ENCODE peak calls at places on chromosomes 4 and X, in four cellular contexts. One of them, this sample, is unnamed. For H3K4me1, the result is how much of the 10 kb centered on the place peaks cover.

GRCh38 chr4:91746551-91746950 is 557.2 kb upstream of the GRID2 start:
- DNase-seq in transverse colon: no peak
- DNase-seq in stomach: no peak
- DNase-seq in A549: no peak
- DNase-seq in this sample: no peak

GRCh38 chrX:17787557-17787956 is 50.3 kb downstream of the SCML1 start:
- DNase-seq in transverse colon: no peak
- DNase-seq in stomach: no peak
- DNase-seq in A549: no peak
- DNase-seq in this sample: no peak

GRCh38 chrX:55142206-55142918 is 53.5 kb downstream of the PAGE2 start:
- DNase-seq in transverse colon: peak
- DNase-seq in stomach: no peak
- DNase-seq in A549: peak
- DNase-seq in this sample: no peak

GRCh38 chr4:115851918-115852766 is 738.7 kb upstream of the NDST4 start:
- DNase-seq in transverse colon: peak
- DNase-seq in stomach: peak
- DNase-seq in A549: peak
- DNase-seq in this sample: no peak

GRCh38 chr4:9944431-9945425 is 76.6 kb downstream of the SLC2A9 start:
- DNase-seq in transverse colon: no peak
- DNase-seq in stomach: no peak
- DNase-seq in A549: no peak
- DNase-seq in this sample: no peak

GRCh38 chr4:8355306-8355705 is 85.2 kb downstream of the ACOX3 start:
- DNase-seq in transverse colon: no peak
- DNase-seq in stomach: no peak
- DNase-seq in A549: no peak
- DNase-seq in this sample: no peak

GRCh38 chrX:37330642-37331041 is 18.5 kb upstream of the PRRG1 start:
- DNase-seq in transverse colon: no peak
- DNase-seq in stomach: no peak
- DNase-seq in A549: no peak
- DNase-seq in this sample: no peak

GRCh38 chr4:87819281-87819919 is 13.4 kb upstream of the MEPE start:
- DNase-seq in transverse colon: no peak
- DNase-seq in stomach: no peak
- DNase-seq in A549: peak
- DNase-seq in this sample: no peak

GRCh38 chr4:123649644-123650356 is 253.2 kb downstream of the SPRY1 start:
- DNase-seq in transverse colon: peak
- DNase-seq in stomach: peak
- DNase-seq in A549: peak
- DNase-seq in this sample: peak

GRCh38 chr4:99723555-99724450 is 66.2 kb upstream of the C4orf54 start:
- DNase-seq in transverse colon: peak
- DNase-seq in stomach: peak
- DNase-seq in A549: peak
- DNase-seq in this sample: peak

GRCh38 chr4:10460313-10461047 is 3.3 kb upstream of the ZNF518B start:
- DNase-seq in transverse colon: no peak
- DNase-seq in stomach: no peak
- DNase-seq in A549: no peak
- DNase-seq in this sample: no peak

GRCh38 chr4:112109455-112110425 is 35.5 kb upstream of the FAM241A start:
- DNase-seq in transverse colon: no peak
- DNase-seq in stomach: no peak
- DNase-seq in A549: peak
- DNase-seq in this sample: no peak

GRCh38 chr4:41725254-41725653 is 23.3 kb downstream of the PHOX2B start:
- DNase-seq in transverse colon: no peak
- DNase-seq in stomach: no peak
- DNase-seq in A549: no peak
- DNase-seq in this sample: no peak
- TF ChIP-seq CTCF in transverse colon: no peak
- TF ChIP-seq CTCF in stomach: no peak
- TF ChIP-seq CTCF in A549: peak
- TF ChIP-seq CTCF in this sample: no peak

GRCh38 chr4:76200771-76201224 is 12.8 kb downstream of the SCARB2 start:
- DNase-seq in transverse colon: peak
- DNase-seq in stomach: no peak
- DNase-seq in A549: no peak
- DNase-seq in this sample: peak

GRCh38 chr4:76198411-76199237 is 15.0 kb downstream of the SCARB2 start:
- DNase-seq in transverse colon: peak
- DNase-seq in stomach: peak
- DNase-seq in A549: peak
- DNase-seq in this sample: peak

GRCh38 chr4:76197001-76197743 is 16.5 kb downstream of the SCARB2 start:
- DNase-seq in transverse colon: no peak
- DNase-seq in stomach: no peak
- DNase-seq in A549: no peak
- DNase-seq in this sample: no peak

GRCh38 chr4:76197971-76198410 is 15.6 kb downstream of the SCARB2 start:
- DNase-seq in transverse colon: peak
- DNase-seq in stomach: no peak
- DNase-seq in A549: no peak
- DNase-seq in this sample: peak

DNA sequence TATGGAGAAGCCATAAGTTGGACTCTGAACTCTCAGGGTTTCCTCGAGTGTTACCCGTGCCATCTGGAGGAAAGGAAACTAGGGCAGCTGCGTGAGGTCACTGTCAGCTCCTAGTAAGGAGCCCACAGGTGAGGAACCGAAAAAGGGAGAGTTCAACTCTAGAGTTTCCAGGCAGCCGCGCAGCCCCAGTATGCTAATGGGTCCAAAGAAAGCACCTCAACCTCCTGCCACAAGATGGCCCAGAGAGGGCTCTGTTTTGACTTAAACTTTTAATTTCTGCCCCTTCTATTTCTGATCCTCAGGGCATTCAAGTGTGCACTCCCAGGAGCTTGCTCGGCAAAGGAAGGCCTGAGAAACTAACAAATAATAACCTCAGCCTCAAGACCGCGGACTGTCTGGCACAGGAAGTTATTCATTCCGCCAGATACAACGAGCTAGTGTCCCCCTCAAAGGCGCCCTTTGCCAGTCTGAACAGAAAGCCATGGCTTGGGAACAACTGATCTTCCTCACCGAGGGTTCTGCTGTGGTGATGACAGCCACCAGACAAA is 13.9 kb downstream of the SCARB2 start:
- DNase-seq in transverse colon: peak
- DNase-seq in stomach: peak
- DNase-seq in A549: no peak
- DNase-seq in this sample: peak
- H3K4me1 ChIP-seq in transverse colon: half or more
- H3K4me1 ChIP-seq in stomach: half or more
- H3K4me1 ChIP-seq in A549: under half
- H3K4me1 ChIP-seq in this sample: half or more

GRCh38 chrX:9885150-9885549 is 82.0 kb upstream of the CLDN34 start:
- DNase-seq in transverse colon: peak
- DNase-seq in stomach: peak
- DNase-seq in A549: peak
- DNase-seq in this sample: peak
- TF ChIP-seq CTCF in transverse colon: peak
- TF ChIP-seq CTCF in stomach: peak
- TF ChIP-seq CTCF in A549: peak
- TF ChIP-seq CTCF in this sample: peak

GRCh38 chrX:115709039-115709438 is 148.1 kb downstream of the PLS3 start:
- DNase-seq in transverse colon: no peak
- DNase-seq in stomach: no peak
- DNase-seq in A549: no peak
- DNase-seq in this sample: no peak
- H3K4me1 ChIP-seq in transverse colon: under half
- H3K4me1 ChIP-seq in stomach: under half
- H3K4me1 ChIP-seq in A549: under half
- H3K4me1 ChIP-seq in this sample: under half

GRCh38 chr4:109978704-109979103 is 66.0 kb downstream of the EGF start:
- DNase-seq in transverse colon: no peak
- DNase-seq in stomach: no peak
- DNase-seq in A549: no peak
- DNase-seq in this sample: no peak
- TF ChIP-seq CTCF in transverse colon: no peak
- TF ChIP-seq CTCF in stomach: no peak
- TF ChIP-seq CTCF in A549: no peak
- TF ChIP-seq CTCF in this sample: no peak

GRCh38 chr4:4812145-4812782 is 47.2 kb upstream of the MSX1 start:
- DNase-seq in transverse colon: no peak
- DNase-seq in stomach: no peak
- DNase-seq in A549: no peak
- DNase-seq in this sample: no peak

GRCh38 chr4:4810778-4811177 is 48.7 kb upstream of the MSX1 start:
- DNase-seq in transverse colon: no peak
- DNase-seq in stomach: no peak
- DNase-seq in A549: no peak
- DNase-seq in this sample: no peak

GRCh38 chr4:4805805-4806345 is 53.6 kb upstream of the MSX1 start:
- DNase-seq in transverse colon: no peak
- DNase-seq in stomach: no peak
- DNase-seq in A549: no peak
- DNase-seq in this sample: no peak

GRCh38 chr4:4810365-4810764 is 49.1 kb upstream of the MSX1 start:
- DNase-seq in transverse colon: no peak
- DNase-seq in stomach: no peak
- DNase-seq in A549: no peak
- DNase-seq in this sample: no peak
- H3K4me1 ChIP-seq in transverse colon: under half
- H3K4me1 ChIP-seq in stomach: under half
- H3K4me1 ChIP-seq in A549: under half
- H3K4me1 ChIP-seq in this sample: under half

This sample was measured in gastrocnemius medialis.